ENCODE peak calls at places on chromosomes 11 and 22, in nine cellular contexts. N is GM23338, O is PC-9, F is PC-3, P is HCT116, I is OCI-LY7, U is SK-N-SH, H is GM23248, Y is Karpas-422. M is an unnamed sample.

GRCh38 chr22:19178065-19178658 is 374 bp downstream of the SLC25A1 start:
- DNase-seq in N (peak; percentile 67), O (peak; percentile 54), F (peak; percentile 25), P (no peak), I (peak; percentile 56), U (peak; percentile 85), H (peak; percentile 73), Y (peak; percentile 88), M (peak; percentile 90)

GRCh38 chr11:78567209-78567608 is 7.5 kb downstream of the NARS2 start:
- DNase-seq in N (no peak), O (no peak), F (peak; percentile 79), P (no peak), I (peak; percentile 20), U (no peak), H (peak; percentile 71), Y (no peak), M (no peak)

GRCh38 chr22:48500481-48501230 is 1327.0 kb downstream of the BRD1 start:
- DNase-seq in N (no peak), O (no peak), F (no peak), P (no peak), I (no peak), U (no peak), H (peak; percentile 16), Y (no peak), M (peak; percentile 34)

GRCh38 chr11:71397328-71397860 is 50.8 kb downstream of the DHCR7 start:
- DNase-seq in N (no peak), O (no peak), F (no peak), P (no peak), I (no peak), U (no peak), H (no peak), Y (no peak), M (no peak)

GRCh38 chr11:102546923-102547471 is 16.4 kb upstream of the MMP7 start:
- DNase-seq in N (no peak), O (no peak), F (peak; percentile 49), P (no peak), I (peak; percentile 18), U (no peak), H (no peak), Y (peak; percentile 58), M (no peak)

GRCh38 chr11:111409915-111410314 is 30.8 kb upstream of the POU2AF1 start:
- DNase-seq in N (no peak), O (no peak), F (no peak), P (no peak), I (peak; percentile 88), U (no peak), H (no peak), Y (peak; percentile 100), M (no peak)

GRCh38 chr22:45977551-45978274 is 751 bp upstream of the WNT7B start:
- DNase-seq in N (peak; percentile 58), O (no peak), F (peak; percentile 40), P (no peak), I (no peak), U (peak; percentile 64), H (peak; percentile 53), Y (no peak), M (no peak)

GRCh38 chr22:33000342-33001280 is 57.6 kb downstream of the SYN3 start:
- DNase-seq in N (peak; percentile 92), O (peak; percentile 60), F (peak; percentile 32), P (no peak), I (peak; percentile 73), U (peak; percentile 82), H (peak; percentile 71), Y (peak; percentile 70), M (peak; percentile 78)

GRCh38 chr11:132894598-132894997 is 637.7 kb downstream of the OPCML start:
- DNase-seq in N (no peak), O (no peak), F (no peak), P (no peak), I (no peak), U (no peak), H (no peak), Y (no peak), M (peak; percentile 56)

GRCh38 chr11:17381156-17381555 is 7.3 kb downstream of the KCNJ11 start:
- DNase-seq in N (no peak), O (no peak), F (no peak), P (no peak), I (no peak), U (no peak), H (peak; percentile 50), Y (no peak), M (no peak)

GRCh38 chr11:86931965-86932332 is 23.2 kb downstream of the FZD4 start:
- DNase-seq in N (no peak), O (peak; percentile 45), F (peak; percentile 99), P (no peak), I (no peak), U (no peak), H (peak; percentile 61), Y (peak; percentile 61), M (no peak)

GRCh38 chr11:113014262-113014661 is 53.0 kb downstream of the NCAM1 start:
- DNase-seq in N (no peak), O (no peak), F (no peak), P (no peak), I (no peak), U (peak; percentile 69), H (peak; percentile 4), Y (no peak), M (peak; percentile 64)

GRCh38 chr11:3131330-3131941 is 33.7 kb downstream of the OSBPL5 start:
- DNase-seq in N (no peak), O (no peak), F (no peak), P (no peak), I (no peak), U (no peak), H (no peak), Y (no peak), M (no peak)

GRCh38 chr11:48004456-48004855 is 24.1 kb downstream of the PTPRJ start:
- DNase-seq in N (no peak), O (no peak), F (no peak), P (no peak), I (peak; percentile 45), U (no peak), H (peak; percentile 38), Y (no peak), M (no peak)
- H3K9me2 ChIP-seq in N (no peaks in the 10 kb centered on the region), O (no peaks in the 10 kb centered on the region), F (no peaks in the 10 kb centered on the region), P (no peaks in the 10 kb centered on the region), I (no peaks in the 10 kb centered on the region), U (no peaks in the 10 kb centered on the region), H (no peaks in the 10 kb centered on the region), Y (no peaks in the 10 kb centered on the region), M (no peaks in the 10 kb centered on the region)

GRCh38 chr11:116404143-116404800 is 368.5 kb downstream of the BUD13 start:
- DNase-seq in N (no peak), O (no peak), F (no peak), P (no peak), I (no peak), U (no peak), H (no peak), Y (no peak), M (no peak)

GRCh38 chr11:116400081-116400480 is 372.7 kb downstream of the BUD13 start:
- DNase-seq in N (no peak), O (no peak), F (no peak), P (no peak), I (no peak), U (no peak), H (no peak), Y (no peak), M (no peak)

GRCh38 chr11:116406042-116406441 is 366.7 kb downstream of the BUD13 start:
- DNase-seq in N (no peak), O (no peak), F (no peak), P (no peak), I (no peak), U (no peak), H (no peak), Y (no peak), M (no peak)
- H3K9me2 ChIP-seq in N (peaks cover 7% of the 10 kb centered on the region), O (no peaks in the 10 kb centered on the region), F (no peaks in the 10 kb centered on the region), P (no peaks in the 10 kb centered on the region), I (no peaks in the 10 kb centered on the region), U (no peaks in the 10 kb centered on the region), H (no peaks in the 10 kb centered on the region), Y (no peaks in the 10 kb centered on the region), M (no peaks in the 10 kb centered on the region)

GRCh38 chr22:29245626-29246385 is 22.0 kb downstream of the RHBDD3 start:
- DNase-seq in N (peak; percentile 73), O (peak; percentile 52), F (peak; percentile 68), P (peak; percentile 34), I (peak; percentile 70), U (peak; percentile 84), H (peak; percentile 69), Y (peak; percentile 87), M (peak; percentile 77)

GRCh38 chr22:29243874-29244446 is 23.8 kb downstream of the RHBDD3 start:
- DNase-seq in N (no peak), O (no peak), F (no peak), P (no peak), I (no peak), U (no peak), H (no peak), Y (no peak), M (no peak)

DNA sequence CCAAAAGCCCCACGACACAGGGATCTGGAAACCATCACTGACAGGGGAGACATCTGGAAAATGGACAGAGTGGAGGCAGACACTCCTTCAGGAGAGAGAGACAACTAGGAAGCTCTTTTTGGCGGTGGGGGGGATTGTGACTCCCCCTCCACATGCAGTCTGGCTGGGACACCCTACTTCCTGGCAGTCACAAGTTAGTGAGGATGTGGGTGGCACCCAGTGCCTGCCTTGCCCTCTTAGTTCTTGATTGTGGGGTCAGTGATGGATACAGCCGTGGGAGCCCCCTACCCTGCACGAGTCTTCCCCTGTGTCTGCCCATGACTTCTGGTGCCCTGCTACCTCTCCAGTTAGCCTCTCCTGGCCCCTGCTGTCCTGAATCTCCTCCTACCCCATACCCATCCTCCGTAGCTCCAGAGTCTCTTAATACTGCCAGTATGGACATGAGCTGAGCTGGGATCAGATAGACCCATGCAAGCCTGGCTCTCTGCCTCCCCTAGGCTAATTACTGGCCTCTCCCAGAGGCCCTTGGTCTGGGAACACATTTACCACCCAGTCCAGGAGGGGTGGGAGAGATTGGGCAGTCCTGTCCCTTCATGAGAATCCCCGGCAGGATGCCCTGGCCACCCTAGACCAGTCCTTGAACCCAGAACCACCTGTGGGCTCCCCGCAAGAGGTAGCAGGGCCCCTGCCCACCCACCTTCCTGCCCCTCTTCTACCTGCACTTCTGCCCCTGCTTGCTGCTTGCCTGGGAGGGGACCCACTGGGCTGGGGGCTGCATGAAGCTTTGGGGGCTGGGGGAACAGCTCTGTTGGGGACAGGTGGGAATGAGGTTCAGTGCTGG is 22.8 kb downstream of the RHBDD3 start:
- DNase-seq in N (no peak), O (no peak), F (no peak), P (no peak), I (no peak), U (peak; percentile 14), H (no peak), Y (no peak), M (no peak)
- H3K9me2 ChIP-seq in N (no peaks in the 10 kb centered on the region), O (no peaks in the 10 kb centered on the region), F (no peaks in the 10 kb centered on the region), P (no peaks in the 10 kb centered on the region), I (no peaks in the 10 kb centered on the region), U (no peaks in the 10 kb centered on the region), H (no peaks in the 10 kb centered on the region), Y (no peaks in the 10 kb centered on the region), M (no peaks in the 10 kb centered on the region)

DNA sequence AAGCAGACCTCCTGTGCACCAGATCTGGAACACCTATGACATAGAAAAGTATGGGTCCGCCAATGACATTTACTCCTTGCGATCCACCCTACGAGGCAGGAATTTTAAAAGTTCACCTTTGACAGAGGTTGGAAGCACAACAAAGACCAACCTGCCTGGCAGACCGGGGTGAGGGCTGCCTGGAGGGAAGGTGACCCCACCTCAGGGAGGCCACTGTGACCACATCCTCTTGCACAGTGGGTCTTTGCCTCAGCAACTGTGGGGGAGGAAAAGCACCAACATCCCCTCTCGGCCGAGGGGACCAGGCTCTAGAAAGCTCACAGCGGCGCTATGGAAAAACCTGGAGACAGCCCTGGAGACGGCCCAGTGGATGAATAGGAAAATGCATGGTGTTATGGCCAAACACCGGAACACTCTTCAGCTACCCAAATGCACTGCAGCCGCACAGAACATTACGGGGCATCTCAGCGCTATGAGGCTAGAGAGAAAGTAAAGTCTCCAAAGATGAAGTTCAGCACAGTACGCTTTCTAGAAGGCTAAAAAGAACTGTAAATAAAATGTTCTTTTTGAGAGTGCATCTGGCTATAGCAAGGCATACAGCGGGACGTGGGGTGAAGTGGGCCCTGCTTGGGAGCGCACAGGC is 1.8 kb upstream of the SHISAL1 start:
- DNase-seq in N (no peak), O (no peak), F (no peak), P (no peak), I (no peak), U (no peak), H (no peak), Y (no peak), M (no peak)
- H3K9me2 ChIP-seq in N (no peaks in the 10 kb centered on the region), O (no peaks in the 10 kb centered on the region), F (no peaks in the 10 kb centered on the region), P (no peaks in the 10 kb centered on the region), I (no peaks in the 10 kb centered on the region), U (no peaks in the 10 kb centered on the region), H (no peaks in the 10 kb centered on the region), Y (no peaks in the 10 kb centered on the region), M (no peaks in the 10 kb centered on the region)

M was measured in hepatocyte.